ENCODE peak calls at places on chromosomes 13 and 19, in five cellular contexts. I is neural progenitor cell, Y is GM23248, H is hepatocyte, D is GM23338. F is an unnamed sample. For H3K4me1, the result is how much of the 10 kb centered on the place peaks cover.

GRCh38 chr19:46381746-46382345 is 31.5 kb downstream of the CCDC8 start:
- DNase-seq in I (no peak), Y (no peak), H (no peak), D (no peak), F (no peak)

GRCh38 chr13:27043013-27043412 is 128.6 kb downstream of the USP12 start:
- DNase-seq in I (no peak), Y (peak), H (peak), D (peak), F (no peak)

GRCh38 chr19:6524326-6524725 is 6.5 kb upstream of the TNFSF9 start:
- DNase-seq in I (no peak), Y (no peak), H (no peak), D (no peak), F (no peak)

GRCh38 chr19:6718741-6719539 is 1.5 kb downstream of the C3 start:
- DNase-seq in I (peak), Y (peak), H (peak), D (peak), F (peak)

GRCh38 chr19:17751103-17751911 is at the start of gene FCHO1:
- DNase-seq in I (no peak), Y (no peak), H (no peak), D (no peak), F (peak)

GRCh38 chr13:40187324-40187795 is 479.1 kb downstream of the FOXO1 start:
- DNase-seq in I (no peak), Y (no peak), H (no peak), D (peak), F (no peak)

GRCh38 chr13:112854321-112854720 is 114.7 kb upstream of the MCF2L start:
- DNase-seq in I (no peak), Y (no peak), H (no peak), D (no peak), F (no peak)

GRCh38 chr19:45847661-45848060 is 15.3 kb downstream of the SYMPK start:
- DNase-seq in I (no peak), Y (no peak), H (no peak), D (no peak), F (no peak)

GRCh38 chr19:507286-508203 is at the start of gene TPGS1:
- DNase-seq in I (peak), Y (peak), H (peak), D (peak), F (peak)

GRCh38 chr13:97205465-97205864 is 16.7 kb upstream of the MBNL2 start:
- DNase-seq in I (no peak), Y (no peak), H (no peak), D (no peak), F (no peak)

GRCh38 chr19:46133101-46133627 is 8.7 kb upstream of the IGFL3 start:
- DNase-seq in I (peak), Y (peak), H (peak), D (peak), F (no peak)

GRCh38 chr13:46614582-46614981 is 61.6 kb downstream of the LRCH1 start:
- DNase-seq in I (no peak), Y (no peak), H (no peak), D (no peak), F (no peak)

GRCh38 chr13:44156294-44156658 is 217.3 kb upstream of the SERP2 start:
- DNase-seq in I (no peak), Y (no peak), H (no peak), D (no peak), F (no peak)

GRCh38 chr19:17086129-17086528 is 10.6 kb downstream of the MYO9B start:
- DNase-seq in I (no peak), Y (no peak), H (no peak), D (no peak), F (no peak)

GRCh38 chr13:51728275-51728673 is 75.7 kb downstream of the DHRS12 start:
- DNase-seq in I (no peak), Y (no peak), H (no peak), D (no peak), F (no peak)

GRCh38 chr19:17624314-17624991 is 63.7 kb downstream of the UNC13A start:
- DNase-seq in I (no peak), Y (no peak), H (no peak), D (no peak), F (no peak)

GRCh38 chr19:42255766-42256750 is 1.1 kb upstream of the ERF start:
- DNase-seq in I (peak), Y (peak), H (peak), D (peak), F (no peak)

GRCh38 chr19:33947565-33947964 is 150.9 kb downstream of the KCTD15 start:
- DNase-seq in I (peak), Y (no peak), H (no peak), D (peak), F (peak)

GRCh38 chr19:52722062-52723005 is 12.5 kb downstream of the ZNF611 start:
- DNase-seq in I (no peak), Y (peak), H (peak), D (no peak), F (no peak)

GRCh38 chr19:34044011-34044410 is 128.3 kb upstream of the LSM14A start:
- DNase-seq in I (no peak), Y (no peak), H (no peak), D (no peak), F (no peak)

DNA sequence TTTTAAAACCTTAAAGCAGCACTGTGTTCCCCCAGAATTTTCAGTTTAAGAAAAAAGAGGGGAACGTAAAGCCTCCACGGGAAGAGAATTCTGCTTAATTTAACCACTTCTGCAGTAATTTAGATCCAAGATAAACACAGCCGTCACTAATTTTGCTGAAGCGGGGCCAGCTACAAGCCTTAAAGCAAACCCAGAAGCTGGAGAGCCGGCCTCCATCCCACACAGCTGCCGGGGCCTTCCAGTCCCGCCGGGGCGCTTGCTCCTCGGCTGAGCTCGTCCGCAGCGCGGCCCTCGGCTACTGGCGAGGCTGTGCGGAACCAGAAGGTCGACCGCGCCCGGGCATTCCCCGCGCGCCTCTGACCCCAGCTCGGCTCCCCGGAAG is 967 bp downstream of the ANKRD10 start:
- DNase-seq in I (no peak), Y (peak), H (no peak), D (peak), F (peak)
- H3K4me1 ChIP-seq in I (under half), Y (under half), H (under half), D (under half), F (under half)

GRCh38 chr19:40641306-40641705 is 40.1 kb downstream of the LTBP4 start:
- DNase-seq in I (no peak), Y (no peak), H (no peak), D (no peak), F (no peak)
- H3K27ac ChIP-seq in I (no peak), Y (no peak), H (peak), D (no peak), F (no peak)

DNA sequence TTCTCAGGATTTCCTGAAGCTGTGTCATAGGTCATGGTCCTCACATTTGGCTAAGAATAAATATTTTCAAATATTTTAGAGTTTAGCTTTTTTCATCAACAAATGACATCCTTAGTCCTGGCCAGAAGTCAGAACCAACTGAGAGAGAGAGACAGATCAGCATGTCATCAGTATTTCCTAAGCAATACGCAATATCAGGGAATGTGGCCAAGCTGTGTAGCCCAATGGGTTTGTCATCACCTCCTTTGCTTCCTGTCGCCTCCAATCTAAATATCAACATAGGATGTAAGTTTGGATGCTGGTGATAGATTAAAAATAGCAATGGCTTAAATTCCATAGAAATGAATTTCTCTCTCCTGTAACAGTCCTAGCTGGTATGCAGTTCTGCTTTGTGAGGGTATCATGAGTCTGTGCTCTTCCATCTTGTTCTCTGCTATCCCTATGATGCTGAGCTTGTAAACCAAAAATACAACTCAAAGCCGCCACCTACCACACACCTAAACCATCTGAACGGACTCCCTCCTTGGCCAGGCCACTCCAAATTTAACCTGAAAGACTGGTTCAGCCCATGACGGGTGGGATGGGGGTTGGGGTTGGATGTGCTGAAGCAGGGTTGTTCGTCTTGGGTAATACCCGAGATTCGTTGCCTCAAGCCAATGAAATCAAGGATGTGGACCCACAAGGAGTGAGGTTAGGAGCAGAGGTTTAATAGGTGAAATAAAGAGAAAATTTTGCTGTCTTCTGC is 10.0 kb upstream of the IGSF23 start:
- DNase-seq in I (no peak), Y (peak), H (no peak), D (no peak), F (no peak)
- TF ChIP-seq EZH2phosphoT487 in I (no peak), Y (peak), H (no peak), D (no peak), F (no peak)

GRCh38 chr19:5265260-5265659 is 75.4 kb downstream of the PTPRS start:
- DNase-seq in I (no peak), Y (no peak), H (no peak), D (no peak), F (no peak)

GRCh38 chr19:5271145-5271544 is 69.5 kb downstream of the PTPRS start:
- DNase-seq in I (no peak), Y (peak), H (no peak), D (peak), F (no peak)

GRCh38 chr19:5269926-5270325 is 70.7 kb downstream of the PTPRS start:
- DNase-seq in I (no peak), Y (no peak), H (no peak), D (no peak), F (no peak)

GRCh38 chr19:5268801-5269200 is 71.8 kb downstream of the PTPRS start:
- DNase-seq in I (no peak), Y (no peak), H (no peak), D (no peak), F (no peak)

DNA sequence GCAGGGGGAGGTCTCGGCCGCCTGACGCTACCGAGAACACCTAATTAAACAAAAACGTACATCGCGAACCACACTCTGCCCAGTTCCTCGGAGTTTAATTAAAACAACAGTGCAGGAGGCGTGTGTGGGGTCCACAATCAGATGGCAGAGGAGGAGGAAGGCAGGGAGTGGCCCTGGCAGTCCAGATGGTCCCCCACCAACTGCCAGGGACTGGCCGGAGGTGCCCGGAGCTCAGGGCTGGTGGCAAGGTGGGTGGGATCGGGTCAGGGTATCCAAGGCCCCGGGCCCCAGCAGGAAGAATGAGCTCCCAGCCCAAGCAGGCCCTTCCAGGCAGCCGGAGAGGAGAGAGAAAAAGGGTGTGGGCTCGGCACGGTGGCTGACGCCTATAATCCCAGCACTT is 71.3 kb downstream of the PTPRS start:
- DNase-seq in I (no peak), Y (no peak), H (no peak), D (no peak), F (no peak)
- H3K4me1 ChIP-seq in I (under half), Y (under half), H (under half), D (under half), F (under half)

GRCh38 chr19:55620951-55621672 is 3.3 kb downstream of the ZNF784 start:
- DNase-seq in I (no peak), Y (no peak), H (no peak), D (no peak), F (no peak)

GRCh38 chr19:55617426-55617825 is 6.9 kb downstream of the ZNF784 start:
- DNase-seq in I (no peak), Y (no peak), H (no peak), D (peak), F (no peak)

GRCh38 chr19:55620410-55620809 is 4.0 kb downstream of the ZNF784 start:
- DNase-seq in I (no peak), Y (no peak), H (no peak), D (no peak), F (no peak)

GRCh38 chr19:55618426-55618825 is 5.9 kb downstream of the ZNF784 start:
- DNase-seq in I (no peak), Y (no peak), H (no peak), D (peak), F (no peak)

DNA sequence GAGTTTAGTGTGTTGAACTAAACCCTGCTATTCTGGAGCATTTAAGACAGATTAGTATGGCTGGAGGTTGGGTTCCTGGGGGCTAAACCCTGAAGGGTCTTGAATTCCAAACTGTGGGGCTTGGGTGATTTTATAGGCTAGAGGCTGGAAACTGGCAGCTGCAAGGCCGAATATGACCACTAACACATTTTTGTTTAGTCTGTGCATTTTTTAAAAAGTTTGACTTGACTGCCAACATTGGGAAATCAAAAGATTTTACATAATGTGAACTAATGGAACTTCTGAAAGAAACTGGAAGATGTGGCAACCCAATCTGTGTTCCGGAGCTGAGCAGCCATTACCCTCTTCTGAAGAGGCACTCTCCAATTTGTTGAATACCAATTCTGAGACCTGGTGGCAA is 5.1 kb downstream of the ZNF784 start:
- DNase-seq in I (no peak), Y (peak), H (no peak), D (no peak), F (no peak)
- H3K27ac ChIP-seq in I (no peak), Y (no peak), H (peak), D (no peak), F (no peak)